ENCODE peak calls at places on chromosomes 13 and 19, in six cellular contexts. R is activated naive CD8-positive, alpha-beta T cell treated with anti-CD3 and anti-CD28 coated beads, Interleukin-2, amount 50 U/mL, for 24 hours; W is fibroblast of pulmonary artery; Q is T-helper 1 cell; Y is GM03348; A is T-cell. S is an unnamed sample.

GRCh38 chr19:58058428-58058827 is 654 bp upstream of the ZNF135 start:
- DNase-seq in R (no peak), W (no peak), Q (no peak), Y (no peak), A (no peak), S (no peak)

GRCh38 chr13:111629933-111630332 is 309.5 kb downstream of the TEX29 start:
- DNase-seq in R (no peak), W (no peak), Q (no peak), Y (no peak), A (no peak), S (no peak)

GRCh38 chr19:16853066-16853465 is 23.9 kb downstream of the SIN3B start:
- DNase-seq in R (no peak), W (no peak), Q (no peak), Y (no peak), A (no peak), S (no peak)

GRCh38 chr13:106132216-106132615 is 403.2 kb downstream of the EFNB2 start:
- DNase-seq in R (no peak), W (no peak), Q (no peak), Y (no peak), A (no peak), S (no peak)

GRCh38 chr13:95233026-95233635 is 68.1 kb downstream of the ABCC4 start:
- DNase-seq in R (no peak), W (no peak), Q (no peak), Y (no peak), A (no peak), S (no peak)

GRCh38 chr13:73580868-73581267 is 522.1 kb downstream of the KLF5 start:
- DNase-seq in R (no peak), W (no peak), Q (no peak), Y (no peak), A (no peak), S (no peak)

GRCh38 chr13:39283062-39283461 is 244.8 kb downstream of the NHLRC3 start:
- DNase-seq in R (no peak), W (no peak), Q (no peak), Y (no peak), A (no peak), S (no peak)

GRCh38 chr13:44853641-44854040 is 135.6 kb downstream of the NUFIP1 start:
- DNase-seq in R (no peak), W (no peak), Q (no peak), Y (no peak), A (no peak), S (no peak)

GRCh38 chr19:4067396-4068057 is 828 bp upstream of the ZBTB7A start:
- DNase-seq in R (peak), W (no peak), Q (peak), Y (peak), A (no peak), S (no peak)

GRCh38 chr19:56476671-56477428 is at the start of gene ZNF667:
- DNase-seq in R (peak), W (peak), Q (no peak), Y (peak), A (peak), S (no peak)

GRCh38 chr19:16789238-16789637 is 40.0 kb upstream of the SIN3B start:
- DNase-seq in R (no peak), W (no peak), Q (no peak), Y (no peak), A (no peak), S (no peak)